ENCODE peak calls at places on chromosomes 4 and X, in four cellular contexts. K is A673, O is cardiac muscle cell, N is brain microvascular endothelial cell. I is an unnamed sample. For H3K27me3, the result is how much of the 10 kb centered on the place peaks cover.

GRCh38 chr4:85866508-85866907 is 391.6 kb downstream of the ARHGAP24 start:
- DNase-seq in K (no peak), O (no peak), N (no peak), I (no peak)

GRCh38 chrX:85107407-85107806 is 103.7 kb downstream of the APOOL start:
- DNase-seq in O (no peak), N (no peak), K (no peak), I (peak)

GRCh38 chr4:11647433-11647832 is 218.7 kb upstream of the HS3ST1 start:
- DNase-seq in K (no peak), N (no peak), O (no peak), I (no peak)

GRCh38 chr4:89064848-89065247 is 7.9 kb upstream of the FAM13A start:
- DNase-seq in O (no peak), K (no peak), N (no peak), I (no peak)

GRCh38 chr4:7070729-7071511 is 3.1 kb upstream of the GRPEL1 start:
- DNase-seq in O (peak), N (peak), K (peak), I (peak)

GRCh38 chr4:153916273-153916755 is 127.4 kb upstream of the SFRP2 start:
- DNase-seq in O (no peak), K (no peak), N (no peak), I (no peak)

GRCh38 chr4:156505341-156505955 is 466.2 kb downstream of the PDGFC start:
- DNase-seq in N (no peak), K (peak), O (peak), I (no peak)

GRCh38 chr4:42152507-42153504 is at the start of gene BEND4:
- DNase-seq in N (no peak), O (no peak), K (no peak), I (no peak)

GRCh38 chr4:158996669-158997074 is 106.2 kb upstream of the RAPGEF2 start:
- DNase-seq in O (peak), N (peak), K (peak), I (no peak)

GRCh38 chr4:169625886-169626285 is 5.5 kb downstream of the CLCN3 start:
- DNase-seq in N (no peak), O (no peak), K (no peak), I (no peak)

GRCh38 chr4:173700650-173701049 is 170.6 kb upstream of the HAND2 start:
- DNase-seq in K (no peak), N (no peak), O (no peak), I (no peak)

GRCh38 chr4:123892997-123893745 is 496.6 kb downstream of the SPRY1 start:
- DNase-seq in O (peak), K (peak), N (no peak), I (no peak)

GRCh38 chr4:143625632-143626031 is 74.8 kb downstream of the FREM3 start:
- DNase-seq in N (no peak), K (no peak), O (no peak), I (no peak)

GRCh38 chrX:103215768-103216085 is 819 bp downstream of the BEX4 start:
- DNase-seq in O (peak), K (peak), N (no peak), I (no peak)

GRCh38 chr4:41334182-41334581 is 77.5 kb downstream of the UCHL1 start:
- DNase-seq in O (no peak), N (no peak), K (no peak), I (no peak)

GRCh38 chr4:59597536-59598232 is 1602.4 kb upstream of the ADGRL3 start:
- DNase-seq in K (no peak), N (no peak), O (no peak), I (no peak)

GRCh38 chr4:140251566-140251965 is 97.6 kb upstream of the MAML3 start:
- DNase-seq in K (no peak), N (no peak), O (no peak), I (no peak)

GRCh38 chrX:154526901-154527675 is 11.1 kb upstream of the FAM3A start:
- DNase-seq in K (peak), O (peak), N (peak), I (peak)

GRCh38 chr4:176925962-176926361 is 133.2 kb upstream of the VEGFC start:
- DNase-seq in O (no peak), K (no peak), N (no peak), I (no peak)

GRCh38 chr4:74168841-74169240 is 10.9 kb downstream of the MTHFD2L start:
- DNase-seq in O (no peak), N (no peak), K (no peak), I (no peak)

GRCh38 chr4:70269674-70270073 is 27.3 kb downstream of the CSN3 start:
- DNase-seq in O (peak), K (peak), N (no peak), I (no peak)

GRCh38 chr4:10239982-10240654 is 123.5 kb upstream of the WDR1 start:
- DNase-seq in N (peak), O (peak), K (no peak), I (no peak)

GRCh38 chr4:37780444-37781133 is 45.9 kb upstream of the PGM2 start:
- DNase-seq in O (peak), K (no peak), N (peak), I (no peak)

DNA sequence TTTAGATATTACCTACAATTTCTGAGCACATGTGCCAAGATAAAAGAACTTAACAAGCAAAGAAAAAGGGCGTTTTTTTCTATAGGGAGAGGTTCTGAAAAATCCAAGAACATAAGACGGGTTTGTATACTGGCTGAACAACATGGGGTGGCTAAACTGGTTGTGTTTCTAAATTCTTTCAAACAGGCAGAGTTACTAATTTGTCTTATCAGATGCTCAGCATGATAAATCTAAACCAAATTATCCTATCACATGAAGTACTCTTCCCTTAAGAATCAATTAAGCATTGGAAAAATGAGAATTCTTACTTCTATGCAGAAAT is 45.4 kb upstream of the PGM2 start:
- DNase-seq in K (no peak), N (no peak), O (no peak), I (no peak)
- TF ChIP-seq CTCF in K (no peak), N (no peak), O (no peak), I (no peak)

DNA sequence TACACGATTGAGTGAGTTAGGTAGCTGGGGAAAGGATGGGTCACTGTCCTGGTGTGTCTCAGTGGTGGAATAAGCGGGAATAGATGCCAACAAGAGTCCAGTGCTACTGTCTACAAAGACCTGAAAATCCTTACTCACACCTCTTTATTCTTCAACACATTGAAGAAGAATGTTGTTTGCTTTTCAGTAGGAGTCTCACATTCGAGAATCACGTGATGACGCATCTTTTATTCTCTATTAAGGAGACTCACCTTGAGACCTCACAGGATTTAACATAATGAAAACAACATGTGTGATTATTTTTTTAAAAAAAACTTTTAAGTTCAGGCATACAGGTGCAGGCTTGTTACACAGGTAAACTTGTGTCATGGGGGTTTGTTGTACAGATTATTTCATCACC is 75.2 kb downstream of the CD38 start:
- DNase-seq in N (no peak), K (no peak), O (no peak), I (no peak)
- H3K27me3 ChIP-seq in N (under half), K (under half), O (under half), I (under half)

GRCh38 chr4:137524642-137525384 is 7.5 kb downstream of the PCDH18 start:
- DNase-seq in N (no peak), O (peak), K (no peak), I (no peak)

GRCh38 chr4:137530176-137530575 is 2.1 kb downstream of the PCDH18 start:
- DNase-seq in N (peak), O (peak), K (no peak), I (no peak)

GRCh38 chr4:137523329-137523728 is 9.0 kb downstream of the PCDH18 start:
- DNase-seq in K (no peak), N (no peak), O (no peak), I (no peak)

GRCh38 chr4:137529432-137529831 is 2.9 kb downstream of the PCDH18 start:
- DNase-seq in N (no peak), O (no peak), K (no peak), I (peak)

DNA sequence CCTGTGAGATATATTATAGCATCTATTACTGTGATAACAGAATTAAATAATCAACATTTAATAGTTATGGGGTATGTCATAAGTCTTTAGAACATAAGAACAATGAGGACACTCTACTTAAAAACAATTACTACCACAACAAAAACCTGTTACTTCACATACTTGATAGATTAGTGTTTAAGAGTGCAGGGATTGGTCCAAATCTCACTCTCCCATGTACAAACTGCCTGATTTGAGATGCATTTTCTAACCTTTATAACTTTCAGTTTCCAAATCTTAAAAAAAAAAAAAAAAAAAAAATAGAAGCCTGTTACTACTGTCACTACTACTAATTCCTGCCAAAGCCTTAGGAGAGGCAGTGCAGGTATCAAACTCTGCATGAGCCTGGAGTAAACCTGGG is 5.6 kb downstream of the PCDH18 start:
- DNase-seq in K (no peak), N (no peak), O (no peak), I (no peak)
- H3K4me3 ChIP-seq in K (no peak), N (no peak), O (no peak), I (no peak)

GRCh38 chr4:90292438-90292837 is 165.2 kb downstream of the CCSER1 start:
- DNase-seq in O (no peak), N (no peak), K (no peak), I (no peak)

GRCh38 chr4:90293320-90293719 is 166.1 kb downstream of the CCSER1 start:
- DNase-seq in O (peak), K (no peak), N (no peak), I (no peak)
- TF ChIP-seq CTCF in O (peak), K (no peak), N (peak), I (peak)

GRCh38 chrX:150361777-150362351 is 1.3 kb upstream of the MAMLD1 start:
- DNase-seq in N (no peak), K (no peak), O (peak), I (no peak)
- H3K27me3 ChIP-seq in N (under half), K (under half), O (half or more), I (half or more)

GRCh38 chr4:3029464-3029863 is 44.9 kb downstream of the HTT-AS start:
- DNase-seq in N (no peak), O (no peak), K (no peak), I (no peak)
- H3K4me3 ChIP-seq in N (no peak), O (no peak), K (no peak), I (no peak)

GRCh38 chr4:118680808-118681207 is 4.4 kb upstream of the METTL14 start:
- DNase-seq in O (no peak), K (peak), N (no peak), I (peak)

GRCh38 chr4:118683513-118683912 is 1.7 kb upstream of the METTL14 start:
- DNase-seq in N (no peak), O (peak), K (peak), I (peak)

GRCh38 chr4:118682928-118683327 is 2.3 kb upstream of the METTL14 start:
- DNase-seq in K (peak), N (no peak), O (peak), I (peak)

DNA sequence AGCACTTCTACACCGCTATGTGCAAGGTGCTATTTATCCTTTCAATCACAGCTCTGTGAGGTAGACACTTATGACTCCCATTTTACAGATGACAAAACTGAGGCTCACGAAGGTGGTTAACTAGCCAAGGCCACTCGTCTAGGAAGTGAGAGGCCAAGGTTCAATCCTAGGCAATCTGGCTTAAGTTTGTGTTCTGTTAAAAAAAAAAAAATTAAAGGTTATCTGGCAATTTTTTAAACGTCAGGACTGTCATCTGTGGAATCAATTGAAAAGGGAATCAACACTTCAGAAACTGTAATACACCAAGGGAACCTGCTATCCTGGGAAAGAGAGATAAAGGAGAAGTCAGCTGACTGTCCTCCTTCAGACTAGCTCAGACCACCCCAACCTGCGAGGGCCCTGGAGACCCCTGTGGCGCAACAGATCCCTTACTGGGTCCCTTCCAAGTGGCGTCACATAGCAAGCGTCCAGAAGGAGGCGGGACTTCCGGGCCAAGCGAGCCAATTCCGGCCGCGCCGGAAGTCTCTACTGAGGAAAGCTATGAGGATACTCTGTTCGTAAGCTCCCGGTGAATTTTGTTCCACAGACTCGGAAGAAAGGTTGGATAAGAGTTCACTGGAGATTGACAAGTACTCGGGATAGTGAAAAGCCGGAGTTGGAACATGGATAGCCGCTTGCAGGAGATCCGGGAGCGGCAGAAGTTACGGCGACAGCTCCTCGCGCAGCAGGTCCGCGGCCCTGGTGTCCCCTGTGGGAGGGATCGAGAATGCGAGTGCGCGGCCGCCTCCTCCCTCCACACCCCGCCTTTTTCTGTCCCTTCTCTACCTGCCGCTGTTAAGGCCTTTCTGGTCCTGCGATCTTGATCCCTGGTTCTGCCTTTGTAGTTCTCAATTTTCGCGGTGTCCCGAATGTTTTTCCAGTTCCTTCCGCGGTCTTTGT is at the start of gene METTL14:
- DNase-seq in K (peak), N (peak), O (peak), I (peak)
- TF ChIP-seq CTCF in K (no peak), N (peak), O (no peak), I (no peak)